ENCODE peak calls at places on chromosomes 13 and 19, in ten cellular contexts. W is stimulated activated CD4-positive, alpha-beta T cell treated with anti-CD3 and anti-CD28 coated beads, Interleukin-15, amount 100 ng/mL, for 1 hour; S is NCI-H345; G is activated CD4-positive, alpha-beta T cell treated with anti-CD3 and anti-CD28 coated beads, Interleukin-2, amount 50 U/mL, for 48 hours; B is B cell; R is NCI-H1436; P is dorsolateral prefrontal cortex; N is hippocampal formation; Q is A172; D is stimulated activated naive CD8-positive, alpha-beta T cell treated with anti-CD3 and anti-CD28 coated beads, Interleukin-15, Interleukin-2, amounts not matched to agents 100 U/mL and 50 U/mL, for 24 hours. L is an unnamed sample.

GRCh38 chr19:2428027-2428690 is 773 bp upstream of the TIMM13 start:
- DNase-seq in B (no peak), Q (no peak), N (peak; percentile 19), G (no peak), W (no peak), R (no peak), P (peak; percentile 38), S (peak; percentile 43), D (no peak), L (peak; percentile 68)

GRCh38 chr13:27044837-27045570 is 126.6 kb downstream of the USP12 start:
- DNase-seq in P (no peak), W (no peak), D (no peak), Q (no peak), G (no peak), N (no peak), S (no peak), B (peak; percentile 45), R (no peak), L (no peak)

GRCh38 chr13:101917833-101918755 is 465.6 kb downstream of the ITGBL1 start:
- DNase-seq in P (no peak), W (no peak), Q (no peak), D (no peak), S (peak; percentile 88), B (no peak), N (no peak), R (peak; percentile 54), G (no peak), L (peak; percentile 29)

GRCh38 chr19:49102303-49102702 is 11.9 kb upstream of the LIN7B start:
- DNase-seq in N (no peak), R (no peak), G (no peak), Q (no peak), P (no peak), W (no peak), S (no peak), D (no peak), B (no peak), L (no peak)

GRCh38 chr19:4972509-4973230 is 3.8 kb downstream of the KDM4B start:
- DNase-seq in R (no peak), Q (peak; percentile 81), D (no peak), W (no peak), P (no peak), N (no peak), S (no peak), G (no peak), B (no peak), L (no peak)

GRCh38 chr19:52176574-52176973 is 5.2 kb upstream of the ZNF836 start:
- DNase-seq in S (no peak), R (no peak), G (no peak), B (no peak), D (no peak), P (no peak), W (no peak), Q (no peak), N (no peak), L (no peak)

GRCh38 chr13:66879971-66880370 is 350.2 kb downstream of the PCDH9 start:
- DNase-seq in N (no peak), S (peak; percentile 66), R (no peak), Q (no peak), D (no peak), G (no peak), W (no peak), P (no peak), B (no peak), L (no peak)

GRCh38 chr19:6616011-6616410 is 25.1 kb upstream of the CD70 start:
- DNase-seq in N (no peak), W (no peak), D (no peak), Q (peak; percentile 50), P (no peak), G (peak; percentile 32), R (no peak), S (no peak), B (no peak), L (no peak)

GRCh38 chr19:43380008-43380407 is 26.5 kb downstream of the CD177 start:
- DNase-seq in G (no peak), Q (no peak), N (no peak), B (no peak), P (no peak), R (no peak), S (no peak), D (no peak), W (no peak), L (no peak)

GRCh38 chr19:38310279-38310670 is 5.5 kb downstream of the YIF1B start:
- DNase-seq in N (no peak), S (no peak), D (no peak), G (no peak), B (no peak), R (no peak), Q (no peak), P (no peak), W (no peak), L (no peak)

GRCh38 chr19:33740811-33741396 is 55.8 kb upstream of the KCTD15 start:
- DNase-seq in B (no peak), S (no peak), Q (peak; percentile 55), R (no peak), D (peak; percentile 19), P (no peak), N (peak; percentile 7), G (peak; percentile 9), W (no peak), L (peak; percentile 81)

GRCh38 chr19:16200038-16200775 is 2.5 kb downstream of the AP1M1 start:
- DNase-seq in P (no peak), B (no peak), R (no peak), S (no peak), W (no peak), G (no peak), Q (no peak), D (no peak), N (no peak), L (no peak)

GRCh38 chr13:39527961-39528720 is 74.9 kb downstream of the LHFPL6 start:
- DNase-seq in N (no peak), R (no peak), S (no peak), P (no peak), Q (peak; percentile 92), G (no peak), D (no peak), W (no peak), B (no peak), L (no peak)

GRCh38 chr13:37755349-37755748 is 114.2 kb downstream of the TRPC4 start:
- DNase-seq in W (no peak), S (no peak), G (no peak), Q (no peak), P (no peak), B (no peak), N (no peak), R (no peak), D (no peak), L (no peak)

GRCh38 chr13:97720881-97721280 is 232.6 kb upstream of the IPO5 start:
- DNase-seq in P (no peak), Q (no peak), S (no peak), B (no peak), G (no peak), D (no peak), W (no peak), N (no peak), R (no peak), L (no peak)

GRCh38 chr19:15188851-15189250 is 11.9 kb downstream of the NOTCH3 start:
- DNase-seq in D (no peak), P (no peak), G (no peak), N (no peak), S (no peak), Q (no peak), R (no peak), W (no peak), B (no peak), L (peak; percentile 57)

GRCh38 chr13:105778196-105778595 is 757.3 kb downstream of the EFNB2 start:
- DNase-seq in B (no peak), P (no peak), N (no peak), D (no peak), G (no peak), S (no peak), Q (no peak), R (no peak), W (no peak), L (no peak)

GRCh38 chr19:49588370-49589122 is 2.4 kb upstream of the PRR12 start:
- DNase-seq in P (no peak), B (no peak), S (no peak), R (no peak), G (peak; percentile 47), W (no peak), N (no peak), Q (no peak), D (peak; percentile 38), L (no peak)

GRCh38 chr19:40253611-40254092 is 27.2 kb upstream of the CCNP start:
- DNase-seq in S (no peak), D (no peak), P (no peak), B (no peak), R (no peak), N (no peak), W (no peak), Q (no peak), G (no peak), L (no peak)

GRCh38 chr19:35509018-35509652 is 4.3 kb downstream of the DMKN start:
- DNase-seq in W (no peak), P (no peak), Q (no peak), R (no peak), D (peak; percentile 39), N (no peak), G (peak; percentile 26), B (no peak), S (peak; percentile 52), L (peak; percentile 60)

GRCh38 chr13:42594577-42595571 is 20.9 kb downstream of the TNFSF11 start:
- DNase-seq in G (peak; percentile 46), P (no peak), D (peak; percentile 50), W (peak; percentile 8), N (peak; percentile 9), R (peak; percentile 38), B (no peak), Q (peak; percentile 53), S (peak; percentile 37), L (peak; percentile 60)

GRCh38 chr19:38744906-38745305 is 632 bp upstream of the CAPN12 start:
- DNase-seq in S (no peak), D (no peak), B (no peak), N (no peak), G (no peak), W (no peak), P (no peak), Q (no peak), R (no peak), L (no peak)

GRCh38 chr19:7254590-7254989 is 39.6 kb downstream of the INSR start:
- DNase-seq in B (no peak), P (no peak), N (no peak), S (no peak), W (no peak), Q (no peak), R (no peak), G (no peak), D (no peak), L (no peak)

GRCh38 chr19:7394728-7395359 is 46.1 kb downstream of the ARHGEF18 start:
- DNase-seq in W (peak; percentile 88), B (peak; percentile 85), Q (peak; percentile 84), R (peak; percentile 76), D (peak; percentile 92), P (peak; percentile 92), N (peak; percentile 89), G (peak; percentile 82), S (peak; percentile 81), L (peak; percentile 91)

GRCh38 chr19:28847468-28847867 is 365.5 kb downstream of the UQCRFS1 start:
- DNase-seq in Q (peak; percentile 9), N (no peak), W (no peak), S (no peak), R (no peak), G (no peak), B (no peak), D (no peak), P (no peak), L (no peak)

L was measured in WTC11.